ENCODE peak calls at places on chromosomes 5 and 9, in seven cellular contexts. T is stromal cell of bone marrow, H is Ammon's horn, U is glutamatergic neuron, A is posterior cingulate gyrus, I is NCI-H345, S is WERI-Rb-1. C is an unnamed sample.

GRCh38 chr5:92613546-92613945 is 967.5 kb downstream of the NR2F1-AS1 start:
- DNase-seq in T (no peak), H (no peak), U (no peak), A (no peak), I (no peak), S (no peak), C (no peak)

GRCh38 chr9:107948601-107949000 is 459.0 kb upstream of the KLF4 start:
- DNase-seq in T (no peak), H (no peak), U (no peak), A (no peak), I (no peak), S (no peak), C (no peak)

GRCh38 chr9:89295400-89295799 is 15.6 kb upstream of the CKS2 start:
- DNase-seq in T (no peak), H (no peak), U (no peak), A (no peak), I (no peak), S (no peak), C (no peak)

GRCh38 chr5:116554764-116555163 is 19.9 kb downstream of the SEMA6A start:
- DNase-seq in T (no peak), H (peak), U (no peak), A (no peak), I (no peak), S (no peak), C (no peak)

GRCh38 chr5:82358454-82358853 is 80.3 kb upstream of the RPS23 start:
- DNase-seq in T (no peak), H (no peak), U (no peak), A (no peak), I (no peak), S (no peak), C (no peak)

GRCh38 chr5:171647043-171647899 is 138.3 kb upstream of the SMIM23 start:
- DNase-seq in T (no peak), H (no peak), U (peak), A (no peak), I (no peak), S (peak), C (no peak)

GRCh38 chr9:92033991-92034390 is 81.2 kb downstream of the SPTLC1 start:
- DNase-seq in T (no peak), H (no peak), U (no peak), A (no peak), I (no peak), S (no peak), C (no peak)

GRCh38 chr5:10338996-10339903 is 14.2 kb upstream of the MARCHF6 start:
- DNase-seq in T (no peak), H (peak), U (no peak), A (peak), I (peak), S (no peak), C (peak)

GRCh38 chr5:164672931-164673694 is 1167.7 kb downstream of the MAT2B start:
- DNase-seq in T (no peak), H (no peak), U (no peak), A (no peak), I (no peak), S (no peak), C (no peak)

GRCh38 chr5:111060169-111060568 is 11.3 kb upstream of the TSLP start:
- DNase-seq in T (no peak), H (no peak), U (no peak), A (no peak), I (no peak), S (no peak), C (no peak)

GRCh38 chr5:170681013-170681433 is 102.5 kb upstream of the GABRP start:
- DNase-seq in T (peak), H (no peak), U (peak), A (no peak), I (no peak), S (no peak), C (no peak)

GRCh38 chr9:84856181-84856632 is 186.7 kb downstream of the NTRK2 start:
- DNase-seq in T (peak), H (no peak), U (no peak), A (no peak), I (no peak), S (no peak), C (no peak)

GRCh38 chr5:34555699-34556513 is 100.2 kb upstream of the RAI14 start:
- DNase-seq in T (no peak), H (no peak), U (no peak), A (no peak), I (no peak), S (peak), C (no peak)

GRCh38 chr5:159156839-159157238 is 52.5 kb downstream of the RNF145 start:
- DNase-seq in T (peak), H (peak), U (no peak), A (no peak), I (peak), S (peak), C (peak)

GRCh38 chr5:67813879-67814539 is 401.5 kb upstream of the PIK3R1 start:
- DNase-seq in T (no peak), H (no peak), U (no peak), A (no peak), I (no peak), S (no peak), C (no peak)

GRCh38 chr9:120393386-120394057 is 186.4 kb downstream of the CDK5RAP2 start:
- DNase-seq in T (no peak), H (peak), U (no peak), A (no peak), I (no peak), S (no peak), C (no peak)

GRCh38 chr5:53481887-53482716 is 1.7 kb downstream of the FST start:
- DNase-seq in T (peak), H (peak), U (peak), A (peak), I (peak), S (no peak), C (no peak)

GRCh38 chr5:129664336-129664937 is 83.5 kb upstream of the MINAR2 start:
- DNase-seq in T (peak), H (no peak), U (peak), A (no peak), I (no peak), S (peak), C (no peak)

GRCh38 chr9:89359636-89360315 is 41.5 kb downstream of the SECISBP2 start:
- DNase-seq in T (peak), H (no peak), U (no peak), A (no peak), I (no peak), S (no peak), C (no peak)

GRCh38 chr5:41794478-41794877 is 75.7 kb downstream of the OXCT1 start:
- DNase-seq in T (peak), H (peak), U (no peak), A (no peak), I (no peak), S (no peak), C (no peak)

GRCh38 chr5:34517249-34517648 is 138.9 kb upstream of the RAI14 start:
- DNase-seq in T (peak), H (no peak), U (no peak), A (no peak), I (no peak), S (no peak), C (no peak)

GRCh38 chr5:143217065-143217803 is 186.3 kb downstream of the NR3C1 start:
- DNase-seq in T (no peak), H (no peak), U (no peak), A (no peak), I (no peak), S (peak), C (no peak)

GRCh38 chr5:147789820-147790219 is 7.3 kb upstream of the JAKMIP2 start:
- DNase-seq in T (no peak), H (no peak), U (no peak), A (no peak), I (no peak), S (no peak), C (no peak)

GRCh38 chr9:34993502-34994428 is 4.2 kb downstream of the DNAJB5 start:
- DNase-seq in T (peak), H (peak), U (peak), A (no peak), I (no peak), S (peak), C (peak)

GRCh38 chr5:57858905-57859304 is 376.3 kb upstream of the ACTBL2 start:
- DNase-seq in T (no peak), H (no peak), U (no peak), A (no peak), I (no peak), S (no peak), C (no peak)

GRCh38 chr5:93274291-93274690 is 306.7 kb downstream of the NR2F1-AS1 start:
- DNase-seq in T (no peak), H (no peak), U (no peak), A (no peak), I (no peak), S (no peak), C (no peak)

GRCh38 chr5:115986358-115986757 is 24.1 kb downstream of the LVRN start:
- DNase-seq in T (no peak), H (no peak), U (no peak), A (no peak), I (no peak), S (no peak), C (no peak)

GRCh38 chr9:6218099-6218502 is 2.5 kb downstream of the IL33 start:
- DNase-seq in T (peak), H (no peak), U (no peak), A (no peak), I (no peak), S (no peak), C (no peak)

GRCh38 chr5:132274050-132274869 is 16.8 kb downstream of the PDLIM4 start:
- DNase-seq in T (no peak), H (no peak), U (no peak), A (no peak), I (no peak), S (no peak), C (no peak)

GRCh38 chr5:116411101-116411571 is 163.5 kb downstream of the SEMA6A start:
- DNase-seq in T (no peak), H (peak), U (no peak), A (peak), I (no peak), S (peak), C (peak)

GRCh38 chr5:176793343-176793699 is 17.0 kb upstream of the UNC5A start:
- DNase-seq in T (no peak), H (peak), U (no peak), A (peak), I (peak), S (no peak), C (peak)

GRCh38 chr5:68460147-68460760 is 244.7 kb downstream of the PIK3R1 start:
- DNase-seq in T (peak), H (peak), U (no peak), A (no peak), I (peak), S (peak), C (no peak)

GRCh38 chr5:154329062-154329461 is 116.7 kb upstream of the SAP30L start:
- DNase-seq in T (no peak), H (no peak), U (no peak), A (no peak), I (no peak), S (no peak), C (no peak)

C was measured in caudate nucleus.